ENCODE peak calls at places on chromosome 11, in four cellular contexts. P, I, J and S are unnamed samples.

GRCh38 chr11:8930456-8931175 is 2.1 kb downstream of the C11orf16 start:
- DNase-seq in P (no peak), I (no peak), J (no peak), S (no peak)

GRCh38 chr11:45809456-45810395 is 4.8 kb downstream of the SLC35C1 start:
- DNase-seq in P (peak; percentile 59), I (no peak), J (no peak), S (no peak)

GRCh38 chr11:104609297-104609696 is 289.0 kb downstream of the CASP12 start:
- DNase-seq in P (no peak), I (no peak), J (peak; percentile 26), S (no peak)

GRCh38 chr11:61149624-61150615 is 11.3 kb downstream of the VPS37C start:
- DNase-seq in P (no peak), I (peak; percentile 56), J (peak; percentile 57), S (no peak)

GRCh38 chr11:93704237-93704636 is 37.1 kb downstream of the TAF1D start:
- DNase-seq in P (no peak), I (no peak), J (no peak), S (no peak)

GRCh38 chr11:65546217-65546958 is 11.8 kb downstream of the LTBP3 start:
- DNase-seq in P (peak; percentile 86), I (peak; percentile 98), J (peak; percentile 96), S (peak; percentile 95)

GRCh38 chr11:73237471-73238290 is 19.6 kb downstream of the P2RY2 start:
- DNase-seq in P (peak; percentile 70), I (no peak), J (no peak), S (no peak)

GRCh38 chr11:94417386-94417987 is 16.3 kb upstream of the GPR83 start:
- DNase-seq in P (no peak), I (no peak), J (no peak), S (no peak)

GRCh38 chr11:43819926-43820325 is 60.7 kb upstream of the ALKBH3 start:
- DNase-seq in P (no peak), I (no peak), J (no peak), S (no peak)

GRCh38 chr11:68525320-68525719 is 64.8 kb downstream of the PPP6R3 start:
- DNase-seq in P (no peak), I (no peak), J (no peak), S (no peak)

GRCh38 chr11:68441466-68442230 is 18.9 kb upstream of the PPP6R3 start:
- DNase-seq in P (no peak), I (no peak), J (no peak), S (no peak)

GRCh38 chr11:128457874-128458273 is 129.5 kb downstream of the ETS1 start:
- DNase-seq in P (no peak), I (no peak), J (no peak), S (no peak)

GRCh38 chr11:106482920-106483761 is 405.7 kb downstream of the AASDHPPT start:
- DNase-seq in P (no peak), I (no peak), J (no peak), S (no peak)

GRCh38 chr11:70064726-70065317 is 13.3 kb upstream of the ANO1 start:
- DNase-seq in P (no peak), I (no peak), J (no peak), S (no peak)

GRCh38 chr11:44094260-44094868 is 1.1 kb upstream of the EXT2 start:
- DNase-seq in P (peak; percentile 83), I (peak; percentile 86), J (peak; percentile 81), S (peak; percentile 82)

GRCh38 chr11:10925149-10925926 is 67.5 kb upstream of the ZBED5 start:
- DNase-seq in P (no peak), I (no peak), J (no peak), S (no peak)

GRCh38 chr11:24767411-24767810 is 270.6 kb downstream of the LUZP2 start:
- DNase-seq in P (no peak), I (no peak), J (no peak), S (no peak)

GRCh38 chr11:73322111-73322985 is 14.3 kb downstream of the ARHGEF17 start:
- DNase-seq in P (no peak), I (no peak), J (no peak), S (no peak)

GRCh38 chr11:44726278-44727113 is at the start of gene TSPAN18:
- DNase-seq in P (no peak), I (no peak), J (no peak), S (no peak)

DNA sequence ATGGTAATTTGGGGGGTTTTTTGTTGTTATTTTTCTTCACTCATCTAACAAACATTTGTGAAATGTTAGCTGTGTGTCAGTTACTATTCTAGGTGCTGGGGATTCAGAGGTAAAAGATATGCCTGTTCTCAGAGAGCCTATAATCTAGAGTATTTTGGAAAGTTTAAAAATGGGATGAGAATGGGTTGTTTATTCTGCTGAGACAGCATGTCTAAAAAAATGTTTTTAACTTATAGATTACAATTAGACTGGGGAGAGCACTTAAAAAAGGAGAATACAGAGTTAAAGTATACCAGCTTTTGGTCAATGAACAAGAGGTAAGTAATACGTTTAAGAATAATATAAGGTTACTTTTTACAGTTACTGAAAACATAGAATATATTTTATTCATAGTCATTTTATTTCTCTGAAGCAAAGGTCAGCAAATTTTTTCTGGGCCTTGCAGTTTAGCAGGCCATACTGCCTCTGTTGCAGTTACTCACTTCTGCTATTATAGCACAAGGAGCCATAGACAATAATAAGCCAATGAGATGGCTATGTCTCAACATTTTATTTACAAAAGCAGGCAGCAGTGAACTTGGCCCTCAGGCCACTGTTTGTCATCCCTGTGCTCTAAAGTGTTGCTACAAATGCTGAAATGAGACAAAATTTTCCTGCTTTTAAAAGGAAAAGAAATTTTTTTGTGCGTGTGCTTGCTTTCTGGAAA is 60.0 kb downstream of the DKK3 start:
- DNase-seq in P (no peak), I (no peak), J (no peak), S (no peak)
- H3K4me1 ChIP-seq in P (peaks cover 3% of the 10 kb centered on the region), I (no peaks in the 10 kb centered on the region), J (no peaks in the 10 kb centered on the region), S (no peaks in the 10 kb centered on the region)

GRCh38 chr11:14645247-14645912 is 1.8 kb downstream of the PDE3B start:
- DNase-seq in P (no peak), I (no peak), J (no peak), S (no peak)

GRCh38 chr11:14642873-14643696 is 519 bp upstream of the PDE3B start:
- DNase-seq in P (no peak), I (no peak), J (peak; percentile 11), S (no peak)

GRCh38 chr11:14644396-14645246 is 1.0 kb downstream of the PDE3B start:
- DNase-seq in P (peak; percentile 67), I (peak; percentile 34), J (peak; percentile 51), S (no peak)

GRCh38 chr11:14643697-14644395 is at the start of gene PDE3B:
- DNase-seq in P (peak; percentile 82), I (peak; percentile 84), J (peak; percentile 89), S (peak; percentile 68)

DNA sequence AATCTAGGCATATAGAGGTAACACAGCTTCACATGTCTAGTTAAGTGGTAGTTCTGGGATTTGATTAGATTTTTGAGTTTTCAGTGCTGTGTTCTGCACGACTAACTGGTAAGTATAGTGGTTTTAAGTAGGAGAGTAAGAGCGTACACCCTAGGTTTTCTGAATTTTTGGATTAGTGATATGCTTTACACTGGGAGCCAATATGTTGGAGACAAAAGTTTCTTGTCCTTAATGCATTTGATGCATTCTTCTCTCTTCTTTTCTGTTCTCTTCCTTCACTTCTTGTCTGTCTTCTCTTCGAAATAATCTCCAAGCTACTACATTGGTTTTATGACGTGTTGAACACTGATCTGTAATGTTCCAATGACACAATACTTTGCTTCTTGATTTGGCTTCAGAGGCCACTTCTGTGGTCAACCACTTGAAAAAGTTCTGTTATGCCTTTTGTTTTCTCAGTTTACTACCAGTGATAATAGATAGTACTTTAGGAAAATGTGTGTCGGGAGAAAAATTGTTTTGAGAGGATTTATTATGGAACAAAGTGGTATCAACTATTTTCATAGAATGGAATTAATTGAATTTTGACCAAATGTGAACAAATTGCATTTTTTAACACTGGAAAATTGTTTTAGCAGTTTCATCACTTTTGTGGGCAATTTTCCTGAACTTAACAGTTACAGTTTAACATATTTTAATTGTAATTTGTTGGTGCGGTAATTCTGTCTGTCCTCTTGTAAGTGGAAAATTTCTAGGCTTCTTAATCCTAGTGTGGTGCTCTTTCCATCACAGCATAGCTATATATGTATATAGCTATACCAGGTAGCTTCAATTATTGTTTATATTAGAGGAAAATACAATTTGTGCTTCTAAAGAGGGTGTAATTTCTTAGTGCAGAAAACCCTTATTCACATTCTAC is 2.6 kb downstream of the PDE3B start:
- DNase-seq in P (no peak), I (no peak), J (no peak), S (no peak)
- H3K4me3 ChIP-seq in P (no peak overlapping the region), I (peak overlapping the region; percentile 89), J (peak overlapping the region; percentile 6), S (no peak overlapping the region)

DNA sequence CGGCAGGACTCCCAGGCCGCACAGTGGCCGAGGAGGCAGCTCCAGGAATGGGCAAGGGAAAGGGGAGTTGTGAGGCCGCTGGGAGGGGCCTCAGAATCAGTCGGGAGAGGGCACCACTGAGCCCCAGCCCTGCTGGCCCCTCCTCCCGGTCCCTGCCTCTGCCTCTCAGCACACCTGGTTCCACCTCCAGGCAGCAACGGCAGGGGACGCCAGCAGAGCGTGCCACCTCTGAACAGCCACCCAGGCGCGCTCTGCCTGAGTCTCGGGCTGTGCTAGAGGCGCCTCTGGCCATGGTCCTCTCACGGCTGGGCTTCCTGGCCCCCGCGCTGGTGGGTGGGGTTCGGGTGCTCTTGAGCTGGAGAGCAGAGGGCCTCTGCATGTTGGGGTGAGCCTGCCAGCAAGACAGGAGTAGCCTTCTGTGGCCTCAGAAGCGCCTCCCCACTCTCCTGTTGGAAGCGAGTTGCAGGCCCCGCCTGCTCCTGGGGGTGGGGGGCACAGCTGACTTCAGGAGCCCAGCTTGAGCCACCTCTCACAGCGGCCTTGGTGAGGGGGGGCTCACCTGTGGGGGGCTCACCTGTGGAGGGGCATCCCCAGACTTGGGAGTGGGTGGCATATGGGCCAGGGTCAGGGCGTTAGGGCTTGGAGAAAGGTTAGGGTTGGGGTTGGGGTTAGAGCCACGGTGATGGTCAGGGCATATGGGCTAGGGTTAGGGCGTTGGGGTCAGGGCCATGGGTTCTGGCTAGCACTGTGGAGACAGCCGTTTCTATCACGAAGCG is 32.8 kb downstream of the MOB2 start:
- DNase-seq in P (no peak), I (peak; percentile 76), J (peak; percentile 69), S (peak; percentile 55)
- TF ChIP-seq CTCF in P (peak; percentile 45), I (peak; percentile 49), J (no peak), S (no peak)

GRCh38 chr11:47946682-47947575 is 33.4 kb upstream of the PTPRJ start:
- DNase-seq in P (peak; percentile 87), I (peak; percentile 84), J (peak; percentile 75), S (peak; percentile 84)
- H3K4me1 ChIP-seq in P (peaks cover 13% of the 10 kb centered on the region), I (no peaks in the 10 kb centered on the region), J (no peaks in the 10 kb centered on the region), S (no peaks in the 10 kb centered on the region)

DNA sequence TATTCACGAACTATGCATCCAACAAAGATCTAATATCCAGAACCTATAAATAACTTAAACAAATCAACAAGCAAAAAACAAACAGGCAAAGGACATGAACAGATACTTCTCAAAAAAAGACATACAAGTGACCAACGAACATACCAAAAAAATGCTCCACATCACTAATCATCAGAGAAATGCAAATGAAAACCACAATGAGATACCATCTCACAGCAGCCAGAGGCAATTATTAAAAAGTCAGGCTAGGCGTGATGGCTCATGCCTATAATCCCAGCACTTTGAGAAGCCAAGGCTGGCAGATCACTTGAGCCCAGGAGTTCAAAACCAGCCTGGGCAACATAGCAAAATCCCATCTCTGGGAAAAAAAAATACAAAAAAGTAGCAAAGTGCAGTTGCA is 10.7 kb downstream of the SAA4 start:
- DNase-seq in P (no peak), I (no peak), J (no peak), S (no peak)
- H3K4me3 ChIP-seq in P (no peak overlapping the region), I (no peak overlapping the region), J (no peak overlapping the region), S (no peak overlapping the region)

GRCh38 chr11:123654566-123655081 is at the start of gene SCN3B:
- DNase-seq in P (no peak), I (peak; percentile 66), J (peak; percentile 70), S (peak; percentile 51)

GRCh38 chr11:123659311-123659710 is 4.9 kb upstream of the SCN3B start:
- DNase-seq in P (no peak), I (no peak), J (no peak), S (no peak)

GRCh38 chr11:123650901-123651300 is 3.5 kb downstream of the SCN3B start:
- DNase-seq in P (no peak), I (no peak), J (no peak), S (no peak)

GRCh38 chr11:123653997-123654565 is 343 bp downstream of the SCN3B start:
- DNase-seq in P (no peak), I (peak; percentile 32), J (peak; percentile 43), S (peak; percentile 33)

GRCh38 chr11:123653405-123653996 is 923 bp downstream of the SCN3B start:
- DNase-seq in P (no peak), I (no peak), J (no peak), S (no peak)
- TF ChIP-seq CTCF in P (no peak), I (no peak), J (no peak), S (no peak)